ENCODE peak calls at places on chromosome 2, in ten cellular contexts. I is keratinocyte; T is stimulated activated CD8-positive, alpha-beta memory T cell treated with anti-CD3 and anti-CD28 coated beads, Interleukin-4, amount 100 ng/mL, for 1 hour; U is GM13976; L is astrocyte; S is left ventricle myocardium inferior; R is activated T-cell treated with anti-CD3 and anti-CD28 coated beads for 48 hours; Y is T-helper 9 cell; O is HCT116; K is activated T-helper 1 cell treated with Interleukin-2 at 50 U/mL for 16 hours. D is an unnamed sample.

GRCh38 chr2:220192994-220193753 is 565.7 kb downstream of the SLC4A3 start:
- DNase-seq in K (no peak), I (no peak), T (no peak), L (peak), R (no peak), U (no peak), S (no peak), O (no peak), Y (no peak), D (no peak)

GRCh38 chr2:216683846-216684245 is 11.5 kb downstream of the IGFBP5 start:
- DNase-seq in U (no peak), K (no peak), Y (no peak), S (no peak), I (peak), O (no peak), L (peak), R (no peak), T (no peak), D (peak)

GRCh38 chr2:219358170-219359075 is 25.9 kb upstream of the RESP18 start:
- DNase-seq in K (no peak), R (peak), U (no peak), T (no peak), I (no peak), S (no peak), Y (no peak), L (no peak), O (no peak), D (no peak)

GRCh38 chr2:239927424-239927981 is 97.6 kb downstream of the NDUFA10 start:
- DNase-seq in K (peak), L (peak), O (peak), Y (peak), U (no peak), T (peak), S (peak), I (no peak), R (peak), D (peak)

GRCh38 chr2:9538000-9538507 is 17.6 kb downstream of the ADAM17 start:
- DNase-seq in L (peak), O (no peak), T (no peak), S (no peak), Y (no peak), R (no peak), K (no peak), U (peak), I (no peak), D (no peak)

GRCh38 chr2:24920813-24921441 is 890 bp upstream of the ADCY3 start:
- DNase-seq in L (no peak), I (no peak), Y (no peak), T (no peak), U (peak), R (peak), O (no peak), S (no peak), K (no peak), D (no peak)

GRCh38 chr2:27040282-27040681 is 7.5 kb downstream of the TMEM214 start:
- DNase-seq in I (no peak), Y (no peak), L (no peak), S (no peak), U (no peak), K (no peak), T (no peak), R (no peak), O (no peak), D (no peak)

GRCh38 chr2:17616405-17616804 is 75.9 kb downstream of the VSNL1 start:
- DNase-seq in L (no peak), T (no peak), K (no peak), R (no peak), O (no peak), I (no peak), S (no peak), U (no peak), Y (no peak), D (no peak)

GRCh38 chr2:99811544-99811943 is 321.7 kb upstream of the REV1 start:
- DNase-seq in K (no peak), O (no peak), I (no peak), S (no peak), Y (no peak), T (no peak), L (peak), R (no peak), U (no peak), D (peak)

GRCh38 chr2:8821276-8822217 is 15.9 kb downstream of the KIDINS220 start:
- DNase-seq in U (no peak), L (peak), O (no peak), T (no peak), K (no peak), I (no peak), R (no peak), Y (no peak), S (peak), D (no peak)

GRCh38 chr2:120667981-120668380 is 67.7 kb upstream of the GLI2 start:
- DNase-seq in K (no peak), O (no peak), Y (no peak), R (no peak), I (no peak), T (no peak), S (no peak), U (no peak), L (no peak), D (no peak)

GRCh38 chr2:62383843-62384242 is 122.2 kb downstream of the TMEM17 start:
- DNase-seq in Y (no peak), O (no peak), L (peak), R (no peak), T (no peak), S (no peak), K (no peak), U (no peak), I (no peak), D (peak)

GRCh38 chr2:219475697-219476604 is 22.7 kb upstream of the GMPPA start:
- DNase-seq in U (peak), Y (peak), I (no peak), S (peak), K (peak), O (no peak), T (no peak), L (peak), R (peak), D (no peak)

GRCh38 chr2:210818473-210818872 is 262.1 kb downstream of the CPS1 start:
- DNase-seq in R (no peak), T (no peak), K (no peak), S (no peak), I (no peak), Y (no peak), L (no peak), O (no peak), U (no peak), D (no peak)

GRCh38 chr2:153871231-153872221 is at the start of gene GALNT13:
- DNase-seq in I (no peak), R (no peak), S (peak), U (peak), K (no peak), O (no peak), T (no peak), Y (no peak), L (peak), D (peak)

GRCh38 chr2:130288467-130289403 is 54.0 kb upstream of the IMP4 start:
- DNase-seq in I (no peak), U (no peak), S (no peak), L (no peak), R (no peak), K (no peak), Y (no peak), T (no peak), O (peak), D (no peak)

GRCh38 chr2:79101024-79101423 is 13.2 kb upstream of the REG1B start:
- DNase-seq in T (no peak), O (no peak), Y (no peak), S (no peak), K (no peak), I (no peak), R (no peak), L (no peak), U (no peak), D (no peak)

GRCh38 chr2:111707700-111708099 is 176.3 kb downstream of the ANAPC1 start:
- DNase-seq in I (no peak), T (no peak), Y (no peak), U (no peak), K (no peak), O (no peak), R (no peak), S (no peak), L (no peak), D (no peak)

GRCh38 chr2:122132292-122132691 is 376.8 kb downstream of the TSN start:
- DNase-seq in T (no peak), L (no peak), U (no peak), Y (no peak), I (no peak), K (no peak), R (no peak), O (no peak), S (no peak), D (peak)

GRCh38 chr2:72442270-72442669 is 294.6 kb upstream of the CYP26B1 start:
- DNase-seq in U (no peak), O (no peak), K (no peak), S (no peak), T (no peak), R (no peak), I (no peak), L (no peak), Y (no peak), D (no peak)

GRCh38 chr2:43776317-43776716 is 2.5 kb downstream of the DYNC2LI1 start:
- DNase-seq in I (no peak), O (no peak), R (no peak), U (no peak), T (no peak), L (no peak), K (no peak), Y (no peak), S (no peak), D (no peak)

GRCh38 chr2:29314816-29315571 is 199.8 kb downstream of the CLIP4 start:
- DNase-seq in Y (peak), I (no peak), S (no peak), U (peak), T (peak), K (peak), R (peak), L (peak), O (no peak), D (no peak)

GRCh38 chr2:207163815-207164747 is 1.7 kb downstream of the KLF7 start:
- DNase-seq in T (no peak), Y (no peak), O (no peak), I (no peak), U (no peak), R (no peak), K (no peak), S (peak), L (peak), D (no peak)

GRCh38 chr2:20185176-20186022 is 39.5 kb downstream of the SDC1 start:
- DNase-seq in I (no peak), S (peak), U (no peak), L (peak), R (no peak), O (no peak), K (no peak), T (no peak), Y (no peak), D (no peak)

GRCh38 chr2:164890533-164890932 is 48.9 kb upstream of the COBLL1 start:
- DNase-seq in L (peak), I (no peak), U (no peak), S (no peak), O (no peak), R (no peak), Y (no peak), T (no peak), K (no peak), D (no peak)

GRCh38 chr2:109447811-109448210 is 166.0 kb downstream of the SEPTIN10 start:
- DNase-seq in L (no peak), U (no peak), T (no peak), R (no peak), Y (no peak), S (no peak), O (no peak), K (no peak), I (no peak), D (no peak)